ENCODE peak calls at places on chromosomes 11 and 22, in eight cellular contexts. Q, I, K, F, G, P, Y and J are unnamed samples.

GRCh38 chr22:48892571-48893287 is 934.9 kb downstream of the BRD1 start:
- DNase-seq in Q (no peak), I (no peak), K (no peak), F (no peak), G (no peak), P (no peak), Y (no peak), J (no peak)

GRCh38 chr11:133905677-133906156 is 51.1 kb downstream of the IGSF9B start:
- DNase-seq in Q (no peak), I (no peak), K (no peak), F (no peak), G (no peak), P (no peak), Y (no peak), J (no peak)

GRCh38 chr11:80900265-80900664 is 1459.4 kb upstream of the TENM4 start:
- DNase-seq in Q (no peak), I (no peak), K (no peak), F (no peak), G (no peak), P (no peak), Y (no peak), J (no peak)

GRCh38 chr11:20668844-20669832 is at the start of gene NELL1:
- DNase-seq in Q (no peak), I (peak; percentile 41), K (no peak), F (no peak), G (no peak), P (no peak), Y (no peak), J (no peak)

GRCh38 chr11:2089536-2090165 is 49.5 kb downstream of the IGF2 start:
- DNase-seq in Q (peak; percentile 53), I (peak; percentile 16), K (peak; percentile 95), F (no peak), G (peak; percentile 34), P (peak; percentile 11), Y (no peak), J (peak; percentile 14)

GRCh38 chr11:69691449-69691848 is 12.4 kb downstream of the FGF19 start:
- DNase-seq in Q (no peak), I (peak; percentile 38), K (no peak), F (no peak), G (no peak), P (peak; percentile 53), Y (no peak), J (peak; percentile 68)

GRCh38 chr11:4211991-4212390 is 117.4 kb downstream of the RRM1 start:
- DNase-seq in Q (no peak), I (no peak), K (no peak), F (no peak), G (no peak), P (no peak), Y (no peak), J (no peak)

GRCh38 chr11:46278387-46279173 is 1.1 kb downstream of the CREB3L1 start:
- DNase-seq in Q (peak; percentile 40), I (no peak), K (no peak), F (peak; percentile 71), G (peak; percentile 76), P (peak; percentile 59), Y (no peak), J (no peak)

GRCh38 chr11:73140213-73141030 is 1.7 kb downstream of the FCHSD2 start:
- DNase-seq in Q (no peak), I (peak; percentile 24), K (peak; percentile 55), F (no peak), G (no peak), P (peak; percentile 52), Y (peak; percentile 26), J (no peak)

GRCh38 chr22:43553451-43554258 is 141.8 kb downstream of the MPPED1 start:
- DNase-seq in Q (no peak), I (no peak), K (no peak), F (no peak), G (no peak), P (no peak), Y (no peak), J (no peak)

GRCh38 chr11:76209956-76210885 is 3.9 kb upstream of the WNT11 start:
- DNase-seq in Q (no peak), I (no peak), K (no peak), F (peak; percentile 51), G (peak; percentile 71), P (peak; percentile 74), Y (no peak), J (peak; percentile 37)

GRCh38 chr11:128757235-128757711 is 63.4 kb downstream of the FLI1 start:
- DNase-seq in Q (peak; percentile 63), I (no peak), K (peak; percentile 90), F (no peak), G (no peak), P (peak; percentile 48), Y (no peak), J (no peak)

GRCh38 chr11:45751430-45751829 is 53.5 kb upstream of the SLC35C1 start:
- DNase-seq in Q (no peak), I (peak; percentile 80), K (no peak), F (no peak), G (no peak), P (no peak), Y (peak; percentile 24), J (no peak)

GRCh38 chr11:67316882-67317364 is 13.6 kb downstream of the SSH3 start:
- DNase-seq in Q (no peak), I (no peak), K (no peak), F (no peak), G (no peak), P (peak; percentile 52), Y (no peak), J (no peak)

GRCh38 chr11:130448416-130449068 is at the start of gene ADAMTS15:
- DNase-seq in Q (peak; percentile 14), I (peak; percentile 63), K (no peak), F (peak; percentile 63), G (peak; percentile 83), P (peak; percentile 84), Y (no peak), J (peak; percentile 59)

GRCh38 chr11:119491753-119492455 is 68.9 kb upstream of the THY1 start:
- DNase-seq in Q (no peak), I (no peak), K (no peak), F (no peak), G (no peak), P (peak; percentile 12), Y (no peak), J (no peak)

GRCh38 chr22:49972163-49973017 is 11.8 kb downstream of the PIM3 start:
- DNase-seq in Q (no peak), I (no peak), K (no peak), F (peak; percentile 13), G (peak; percentile 52), P (no peak), Y (no peak), J (no peak)

GRCh38 chr11:122201126-122201525 is 85.1 kb upstream of the BLID start:
- DNase-seq in Q (no peak), I (no peak), K (no peak), F (no peak), G (no peak), P (no peak), Y (no peak), J (no peak)